ENCODE peak calls at places on chromosomes 4 and X, in ten cellular contexts. T is stimulated activated CD4-positive, alpha-beta T cell treated with anti-CD3 and anti-CD28 coated beads, Interleukin-12 subunit alpha, Interleukin-12 subunit beta, amount 100 ng/mL, for 24 hours; Z is cardiac muscle cell; F is immature natural killer cell; U is erythroblast; H is esophagus muscularis mucosa; L is hypothalamus; S is coronary artery; W is smooth muscle cell of the brain vasculature; E is substantia nigra. K is an unnamed sample.

GRCh38 chr4:104064650-104065577 is 345.1 kb upstream of the TACR3 start:
- DNase-seq in T (no peak), Z (peak; percentile 39), F (peak; percentile 11), U (peak; percentile 18), H (no peak), L (peak; percentile 50), S (no peak), W (no peak), E (peak; percentile 55), K (no peak)

GRCh38 chr4:127631420-127631819 is 1.3 kb upstream of the INTU start:
- DNase-seq in T (no peak), Z (no peak), F (no peak), U (peak; percentile 17), H (no peak), L (no peak), S (no peak), W (no peak), E (no peak), K (no peak)

GRCh38 chr4:98623126-98623802 is 35.1 kb downstream of the TSPAN5 start:
- DNase-seq in T (no peak), Z (no peak), F (no peak), U (no peak), H (no peak), L (no peak), S (no peak), W (no peak), E (no peak), K (no peak)

GRCh38 chr4:15655223-15656037 is at the start of gene FBXL5:
- DNase-seq in T (peak; percentile 69), Z (peak; percentile 92), F (peak; percentile 90), U (peak; percentile 95), H (peak; percentile 93), L (peak; percentile 78), S (peak; percentile 87), W (peak; percentile 65), E (peak; percentile 74), K (peak; percentile 96)

GRCh38 chrX:120697053-120697452 is 67.2 kb upstream of the C1GALT1C1 start:
- DNase-seq in T (peak; percentile 2), Z (no peak), F (no peak), U (no peak), H (no peak), L (no peak), S (no peak), W (no peak), E (no peak), K (no peak)

GRCh38 chr4:10082459-10083272 is 33.9 kb downstream of the WDR1 start:
- DNase-seq in T (no peak), Z (no peak), F (no peak), U (no peak), H (no peak), L (no peak), S (peak; percentile 59), W (no peak), E (no peak), K (no peak)

GRCh38 chr4:60020389-60020788 is 1179.7 kb upstream of the ADGRL3 start:
- DNase-seq in T (no peak), Z (no peak), F (no peak), U (no peak), H (no peak), L (no peak), S (no peak), W (no peak), E (no peak), K (no peak)

GRCh38 chrX:43166874-43167273 is 388.9 kb upstream of the PPP1R2C start:
- DNase-seq in T (no peak), Z (no peak), F (no peak), U (no peak), H (no peak), L (no peak), S (no peak), W (no peak), E (no peak), K (no peak)

GRCh38 chr4:42644897-42645296 is 12.0 kb downstream of the ATP8A1 start:
- DNase-seq in T (no peak), Z (no peak), F (no peak), U (no peak), H (no peak), L (no peak), S (no peak), W (no peak), E (no peak), K (no peak)

GRCh38 chrX:38233891-38234807 is 13.5 kb upstream of the SRPX start:
- DNase-seq in T (no peak), Z (peak; percentile 95), F (no peak), U (no peak), H (no peak), L (no peak), S (no peak), W (no peak), E (no peak), K (no peak)

GRCh38 chrX:152154050-152154449 is 15.7 kb upstream of the MAGEA10 start:
- DNase-seq in T (no peak), Z (no peak), F (no peak), U (no peak), H (no peak), L (no peak), S (no peak), W (no peak), E (no peak), K (no peak)

GRCh38 chr4:26242451-26242850 is 78.4 kb upstream of the RBPJ start:
- DNase-seq in T (no peak), Z (no peak), F (no peak), U (no peak), H (no peak), L (no peak), S (no peak), W (no peak), E (no peak), K (no peak)

GRCh38 chr4:1137063-1137771 is 23.9 kb upstream of the RNF212 start:
- DNase-seq in T (no peak), Z (peak; percentile 20), F (peak; percentile 39), U (no peak), H (no peak), L (no peak), S (no peak), W (no peak), E (no peak), K (no peak)

GRCh38 chr4:129239088-129239487 is 143.1 kb downstream of the C4orf33 start:
- DNase-seq in T (no peak), Z (peak; percentile 60), F (no peak), U (no peak), H (no peak), L (no peak), S (no peak), W (no peak), E (no peak), K (no peak)

GRCh38 chrX:20056704-20057103 is 60.0 kb downstream of the MAP7D2 start:
- DNase-seq in T (no peak), Z (no peak), F (no peak), U (no peak), H (no peak), L (no peak), S (no peak), W (no peak), E (no peak), K (no peak)

GRCh38 chrX:70995338-70995737 is 64.4 kb upstream of the SLC7A3 start:
- DNase-seq in T (no peak), Z (no peak), F (no peak), U (no peak), H (no peak), L (no peak), S (no peak), W (no peak), E (no peak), K (no peak)

GRCh38 chr4:95362066-95362465 is 186.7 kb downstream of the UNC5C start:
- DNase-seq in T (no peak), Z (no peak), F (no peak), U (no peak), H (no peak), L (no peak), S (no peak), W (no peak), E (no peak), K (no peak)

GRCh38 chr4:106659386-106659785 is 290.8 kb upstream of the GIMD1 start:
- DNase-seq in T (no peak), Z (peak; percentile 86), F (no peak), U (no peak), H (no peak), L (no peak), S (no peak), W (no peak), E (no peak), K (no peak)

GRCh38 chr4:130705023-130705422 is 1609.1 kb downstream of the C4orf33 start:
- DNase-seq in T (no peak), Z (no peak), F (no peak), U (no peak), H (no peak), L (no peak), S (no peak), W (no peak), E (no peak), K (no peak)

GRCh38 chr4:48017108-48017527 is 546 bp downstream of the NIPAL1 start:
- DNase-seq in T (peak; percentile 27), Z (peak; percentile 61), F (peak; percentile 18), U (no peak), H (no peak), L (no peak), S (peak; percentile 77), W (no peak), E (no peak), K (peak; percentile 86)

GRCh38 chrX:155880586-155881157 is 473 bp upstream of the VAMP7 start:
- DNase-seq in T (no peak), Z (peak; percentile 12), F (no peak), U (peak; percentile 61), H (no peak), L (no peak), S (no peak), W (no peak), E (no peak), K (no peak)

GRCh38 chr4:165723051-165723805 is 149.8 kb upstream of the TLL1 start:
- DNase-seq in T (no peak), Z (no peak), F (no peak), U (no peak), H (no peak), L (no peak), S (no peak), W (no peak), E (no peak), K (no peak)

GRCh38 chr4:142379277-142380051 is 466.6 kb downstream of the INPP4B start:
- DNase-seq in T (no peak), Z (peak; percentile 64), F (no peak), U (no peak), H (no peak), L (no peak), S (no peak), W (no peak), E (no peak), K (no peak)

GRCh38 chr4:122331195-122331594 is 47.6 kb upstream of the ADAD1 start:
- DNase-seq in T (no peak), Z (no peak), F (no peak), U (no peak), H (no peak), L (no peak), S (no peak), W (no peak), E (no peak), K (no peak)